ENCODE peak calls at places on chromosomes 7 and 10, in eight cellular contexts. Z is HFFc6, D is GM18507, I is T follicular helper cell, C is D341Med, B is NCI-H1436, W is HCT116, U is MG63. J is an unnamed sample.

GRCh38 chr7:46759711-46760480 is 822.0 kb downstream of the TNS3 start:
- DNase-seq in B (no peak), Z (peak; percentile 39), U (peak; percentile 24), W (no peak), C (no peak), D (no peak), I (no peak), J (no peak)

GRCh38 chr7:91045626-91046025 is 218.6 kb upstream of the FZD1 start:
- DNase-seq in W (no peak), U (no peak), Z (no peak), C (no peak), B (no peak), I (no peak), D (no peak), J (no peak)

GRCh38 chr10:13338337-13339128 is 9.6 kb downstream of the SEPHS1 start:
- DNase-seq in D (no peak), W (no peak), B (no peak), U (peak; percentile 29), C (no peak), I (no peak), Z (peak; percentile 54), J (no peak)

GRCh38 chr10:102268333-102268999 is 23.1 kb downstream of the GBF1 start:
- DNase-seq in D (no peak), U (peak; percentile 9), B (no peak), I (no peak), C (no peak), W (no peak), Z (peak; percentile 52), J (no peak)

GRCh38 chr10:48910557-48910956 is 29.1 kb downstream of the LRRC18 start:
- DNase-seq in D (no peak), C (no peak), W (no peak), Z (no peak), B (no peak), I (no peak), U (no peak), J (no peak)

GRCh38 chr7:14934831-14935230 is 32.3 kb upstream of the DGKB start:
- DNase-seq in C (no peak), U (no peak), I (no peak), D (no peak), W (no peak), B (peak; percentile 29), Z (no peak), J (no peak)

GRCh38 chr7:50793115-50793946 is 10.6 kb upstream of the GRB10 start:
- DNase-seq in I (no peak), B (peak; percentile 21), Z (peak; percentile 26), U (peak; percentile 82), D (no peak), W (no peak), C (peak; percentile 85), J (no peak)

GRCh38 chr10:113450906-113451305 is 101.9 kb upstream of the HABP2 start:
- DNase-seq in I (no peak), W (no peak), C (no peak), B (no peak), U (no peak), Z (no peak), D (no peak), J (no peak)

GRCh38 chr10:113648478-113648877 is 15.4 kb downstream of the NRAP start:
- DNase-seq in I (no peak), C (no peak), B (no peak), Z (no peak), W (no peak), D (no peak), U (peak; percentile 20), J (no peak)

GRCh38 chr7:46168671-46169383 is 247.8 kb upstream of the IGFBP3 start:
- DNase-seq in Z (peak; percentile 13), I (no peak), C (no peak), W (no peak), U (no peak), B (no peak), D (no peak), J (no peak)

GRCh38 chr10:24652381-24652957 is 71.2 kb downstream of the ARHGAP21 start:
- DNase-seq in C (no peak), B (no peak), Z (no peak), D (peak; percentile 30), I (no peak), W (no peak), U (no peak), J (no peak)